ENCODE peak calls at places on chromosomes 1 and 21, in five cellular contexts. N is fibroblast of lung, P is body of pancreas, F is tibial nerve, Y is AG10803. D is an unnamed sample.

GRCh38 chr1:205048382-205048781 is 5.4 kb downstream of the CNTN2 start:
- DNase-seq in P (no peak), F (no peak), N (no peak), Y (no peak), D (no peak)

GRCh38 chr1:183075861-183076260 is 52.6 kb downstream of the LAMC1 start:
- DNase-seq in P (no peak), N (peak), F (no peak), Y (peak), D (no peak)

GRCh38 chr1:192807968-192808587 is 761 bp upstream of the RGS2 start:
- DNase-seq in N (peak), F (no peak), P (no peak), Y (peak), D (peak)

GRCh38 chr21:45252448-45252925 is 35.2 kb downstream of the POFUT2 start:
- DNase-seq in Y (no peak), F (no peak), P (no peak), N (no peak), D (no peak)

GRCh38 chr1:156371553-156372264 is 2.7 kb downstream of the RHBG start:
- DNase-seq in Y (peak), P (no peak), F (peak), N (peak), D (peak)

GRCh38 chr1:4433075-4433474 is 221.3 kb upstream of the AJAP1 start:
- DNase-seq in F (no peak), P (no peak), N (no peak), Y (no peak), D (no peak)

GRCh38 chr1:102838016-102838415 is 270.3 kb downstream of the COL11A1 start:
- DNase-seq in Y (no peak), F (no peak), N (no peak), P (no peak), D (no peak)

GRCh38 chr21:25428537-25428936 is 178.7 kb downstream of the MRPL39 start:
- DNase-seq in Y (no peak), N (no peak), F (no peak), P (no peak), D (no peak)

GRCh38 chr1:22529901-22530621 is 33.2 kb upstream of the EPHA8 start:
- DNase-seq in N (peak), Y (peak), P (no peak), F (peak), D (no peak)

GRCh38 chr21:32794643-32795042 is 23.1 kb upstream of the PAXBP1 start:
- DNase-seq in F (no peak), Y (no peak), P (no peak), N (peak), D (no peak)

GRCh38 chr1:206716519-206717236 is 32.0 kb downstream of the MAPKAPK2 start:
- DNase-seq in Y (no peak), F (no peak), N (no peak), P (no peak), D (no peak)

GRCh38 chr1:9196129-9197040 is 38.2 kb upstream of the H6PD start:
- DNase-seq in F (peak), P (peak), N (peak), Y (peak), D (no peak)

GRCh38 chr1:7288992-7289391 is 482.1 kb upstream of the VAMP3 start:
- DNase-seq in N (no peak), Y (no peak), P (no peak), F (no peak), D (no peak)

GRCh38 chr21:19237603-19238002 is 834.0 kb upstream of the TMPRSS15 start:
- DNase-seq in F (no peak), P (no peak), N (no peak), Y (no peak), D (no peak)

GRCh38 chr1:180157108-180157507 is 2.4 kb downstream of the QSOX1 start:
- DNase-seq in N (peak), P (no peak), F (no peak), Y (peak), D (no peak)

GRCh38 chr1:168136709-168137514 is at the start of gene GPR161:
- DNase-seq in N (peak), P (peak), Y (peak), F (peak), D (no peak)

GRCh38 chr1:231186356-231187115 is 24.7 kb downstream of the TRIM67 start:
- DNase-seq in F (no peak), P (no peak), Y (no peak), N (no peak), D (no peak)

GRCh38 chr1:115437146-115437639 is 99.1 kb upstream of the NGF start:
- DNase-seq in F (no peak), Y (no peak), P (no peak), N (no peak), D (no peak)

GRCh38 chr21:16330340-16331319 is 600.8 kb downstream of the USP25 start:
- DNase-seq in F (peak), N (peak), P (peak), Y (peak), D (peak)

GRCh38 chr1:63329621-63330330 is 7.4 kb downstream of the FOXD3 start:
- DNase-seq in P (no peak), N (no peak), F (no peak), Y (no peak), D (no peak)

GRCh38 chr1:53583021-53583902 is 124.1 kb downstream of the DMRTB1 start:
- DNase-seq in N (no peak), Y (peak), F (no peak), P (peak), D (no peak)

GRCh38 chr1:231278100-231278790 is 37.2 kb downstream of the GNPAT start:
- DNase-seq in P (peak), Y (no peak), F (no peak), N (no peak), D (peak)

GRCh38 chr1:201016211-201016651 is 7.3 kb downstream of the KIF21B start:
- DNase-seq in Y (peak), P (peak), F (no peak), N (peak), D (no peak)
- TF ChIP-seq CTCF in Y (no peak), P (no peak), F (no peak), N (no peak), D (no peak)

DNA sequence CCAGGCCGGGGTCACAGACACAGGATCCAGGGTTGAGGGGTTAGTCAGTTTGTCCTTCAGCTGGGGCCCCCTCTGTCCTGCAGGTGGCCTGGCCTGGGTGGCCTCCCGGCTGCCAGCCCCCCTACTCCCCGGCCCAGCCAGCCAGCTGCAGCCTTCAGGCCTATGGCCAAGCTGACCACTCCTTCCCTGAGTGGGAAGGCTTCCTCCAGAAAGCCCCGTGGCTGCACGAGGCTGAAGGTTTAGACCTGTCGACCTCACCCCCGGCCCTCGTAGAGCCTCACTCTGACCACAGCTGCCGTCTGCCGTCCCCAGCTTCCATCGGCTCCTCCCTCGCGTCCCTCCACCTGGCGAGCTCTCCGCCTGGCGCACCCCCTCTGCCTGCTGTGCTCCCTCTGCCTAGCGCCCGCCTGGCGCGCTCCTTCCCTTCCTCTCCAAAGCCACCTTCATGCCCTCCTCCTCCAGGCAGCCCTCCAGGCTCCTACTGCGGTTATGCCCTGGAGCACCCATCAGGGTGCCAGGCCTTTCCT is 9.6 kb downstream of the TTLL10 start:
- DNase-seq in F (no peak), Y (no peak), N (no peak), P (no peak), D (no peak)
- H3K4me3 ChIP-seq in F (no peak), Y (no peak), N (no peak), P (no peak), D (no peak)

GRCh38 chr1:109923131-109923945 is 12.7 kb downstream of the CSF1 start:
- DNase-seq in F (no peak), Y (no peak), P (no peak), N (no peak), D (no peak)
- TF ChIP-seq CTCF in F (peak), Y (peak), P (peak), N (peak), D (peak)

GRCh38 chr1:39268906-39269305 is 64.4 kb downstream of the MACF1 start:
- DNase-seq in F (no peak), P (no peak), Y (no peak), N (peak), D (no peak)
- H3K4me3 ChIP-seq in F (no peak), P (no peak), Y (peak), N (peak), D (no peak)

DNA sequence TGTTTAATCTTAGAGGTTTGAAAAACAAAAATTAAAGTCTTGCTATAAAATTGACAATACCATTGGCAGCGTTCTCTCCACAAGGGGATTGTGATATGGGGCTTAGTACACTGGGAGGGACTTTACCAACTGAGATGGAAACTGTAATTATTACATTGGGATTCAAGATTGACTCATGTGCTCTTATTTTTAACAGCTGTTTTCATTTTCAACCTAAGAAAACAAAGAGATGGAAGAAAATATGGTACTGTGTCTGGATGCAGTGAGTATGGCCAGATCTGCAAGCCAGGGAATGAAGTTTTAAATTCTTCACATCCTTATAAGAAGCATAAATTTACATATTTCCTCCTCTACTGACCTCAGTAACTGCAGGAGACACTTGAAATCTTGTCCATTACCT is 81.4 kb upstream of the EDEM3 start:
- DNase-seq in Y (peak), N (no peak), P (no peak), F (no peak), D (no peak)
- TF ChIP-seq CTCF in Y (no peak), N (no peak), P (no peak), F (no peak), D (no peak)

GRCh38 chr1:2557146-2558029 is 1.2 kb downstream of the TNFRSF14 start:
- DNase-seq in Y (no peak), F (no peak), P (no peak), N (no peak), D (no peak)
- H3K4me3 ChIP-seq in Y (peak), F (peak), P (peak), N (peak), D (peak)

GRCh38 chr1:243946946-243947345 is 96.9 kb upstream of the AKT3 start:
- DNase-seq in P (no peak), F (no peak), Y (no peak), N (no peak), D (no peak)
- TF ChIP-seq CTCF in P (no peak), F (no peak), Y (peak), N (peak), D (peak)

GRCh38 chr1:208045410-208046252 is 134.7 kb upstream of the CD34 start:
- DNase-seq in N (no peak), F (no peak), Y (no peak), P (peak), D (no peak)
- H3K4me3 ChIP-seq in N (no peak), F (no peak), Y (no peak), P (no peak), D (no peak)

GRCh38 chr1:236748471-236748870 is 46.6 kb upstream of the MTR start:
- DNase-seq in Y (no peak), N (no peak), P (no peak), F (no peak), D (no peak)
- TF ChIP-seq CTCF in Y (peak), N (peak), P (no peak), F (no peak), D (no peak)

D was measured in retinal pigment epithelial cell.